ENCODE peak calls at places on chromosomes 16 and 17, in four cellular contexts. One of them, this sample, is unnamed.

GRCh38 chr17:30942311-30943079 is 20.8 kb downstream of the ADAP2 start:
- DNase-seq in upper lobe of right lung: no peak
- DNase-seq in skeletal muscle cell: no peak
- DNase-seq in fibroblast of lung: peak; percentile 53
- DNase-seq in this sample: no peak

GRCh38 chr17:75995385-75995925 is 5.2 kb upstream of the CDK3 start:
- DNase-seq in upper lobe of right lung: no peak
- DNase-seq in skeletal muscle cell: no peak
- DNase-seq in fibroblast of lung: no peak
- DNase-seq in this sample: no peak

GRCh38 chr17:77690271-77691161 is 268.0 kb upstream of the TNRC6C start:
- DNase-seq in upper lobe of right lung: peak; percentile 54
- DNase-seq in skeletal muscle cell: no peak
- DNase-seq in fibroblast of lung: no peak
- DNase-seq in this sample: no peak

GRCh38 chr17:5562661-5563360 is 21.5 kb downstream of the NLRP1 start:
- DNase-seq in upper lobe of right lung: no peak
- DNase-seq in skeletal muscle cell: no peak
- DNase-seq in fibroblast of lung: no peak
- DNase-seq in this sample: no peak

GRCh38 chr16:1309888-1310831 is 724 bp downstream of the UBE2I start:
- DNase-seq in upper lobe of right lung: peak; percentile 87
- DNase-seq in skeletal muscle cell: no peak
- DNase-seq in fibroblast of lung: peak; percentile 54
- DNase-seq in this sample: peak; percentile 65

GRCh38 chr17:27269201-27269600 is 24.7 kb upstream of the WSB1 start:
- DNase-seq in upper lobe of right lung: no peak
- DNase-seq in skeletal muscle cell: no peak
- DNase-seq in fibroblast of lung: no peak
- DNase-seq in this sample: no peak

GRCh38 chr16:67562526-67562917 is at the start of gene CTCF:
- DNase-seq in upper lobe of right lung: peak; percentile 95
- DNase-seq in skeletal muscle cell: no peak
- DNase-seq in fibroblast of lung: peak; percentile 71
- DNase-seq in this sample: peak; percentile 88

GRCh38 chr17:36856921-36857381 is 80.3 kb upstream of the LHX1 start:
- DNase-seq in upper lobe of right lung: no peak
- DNase-seq in skeletal muscle cell: no peak
- DNase-seq in fibroblast of lung: no peak
- DNase-seq in this sample: no peak

GRCh38 chr17:2591040-2591640 is 2.3 kb upstream of the PAFAH1B1 start:
- DNase-seq in upper lobe of right lung: no peak
- DNase-seq in skeletal muscle cell: no peak
- DNase-seq in fibroblast of lung: no peak
- DNase-seq in this sample: no peak

GRCh38 chr17:79593636-79594035 is 17.2 kb downstream of the RBFOX3 start:
- DNase-seq in upper lobe of right lung: no peak
- DNase-seq in skeletal muscle cell: no peak
- DNase-seq in fibroblast of lung: no peak
- DNase-seq in this sample: no peak

GRCh38 chr17:38464251-38464722 is 36.0 kb downstream of the ARHGAP23 start:
- DNase-seq in upper lobe of right lung: no peak
- DNase-seq in skeletal muscle cell: no peak
- DNase-seq in fibroblast of lung: peak; percentile 34
- DNase-seq in this sample: no peak

GRCh38 chr17:546456-546855 is 168.2 kb downstream of the VPS53 start:
- DNase-seq in upper lobe of right lung: no peak
- DNase-seq in skeletal muscle cell: no peak
- DNase-seq in fibroblast of lung: peak; percentile 54
- DNase-seq in this sample: no peak

GRCh38 chr16:87582221-87582965 is 19.9 kb upstream of the JPH3 start:
- DNase-seq in upper lobe of right lung: peak; percentile 64
- DNase-seq in skeletal muscle cell: peak; percentile 71
- DNase-seq in fibroblast of lung: peak; percentile 86
- DNase-seq in this sample: peak; percentile 21

GRCh38 chr17:21061971-21062526 is 19.2 kb upstream of the USP22 start:
- DNase-seq in upper lobe of right lung: no peak
- DNase-seq in skeletal muscle cell: no peak
- DNase-seq in fibroblast of lung: no peak
- DNase-seq in this sample: no peak

GRCh38 chr16:84115919-84116719 is 623 bp downstream of the MBTPS1 start:
- DNase-seq in upper lobe of right lung: no peak
- DNase-seq in skeletal muscle cell: no peak
- DNase-seq in fibroblast of lung: peak; percentile 56
- DNase-seq in this sample: peak; percentile 62

GRCh38 chr16:22091721-22092120 is 620 bp upstream of the VWA3A start:
- DNase-seq in upper lobe of right lung: no peak
- DNase-seq in skeletal muscle cell: no peak
- DNase-seq in fibroblast of lung: no peak
- DNase-seq in this sample: no peak

GRCh38 chr16:78628526-78628925 is 529.1 kb downstream of the WWOX start:
- DNase-seq in upper lobe of right lung: no peak
- DNase-seq in skeletal muscle cell: no peak
- DNase-seq in fibroblast of lung: peak; percentile 66
- DNase-seq in this sample: no peak

GRCh38 chr16:50368410-50369132 is at the start of gene BRD7:
- DNase-seq in upper lobe of right lung: peak; percentile 85
- DNase-seq in skeletal muscle cell: peak; percentile 6
- DNase-seq in fibroblast of lung: peak; percentile 48
- DNase-seq in this sample: peak; percentile 64

GRCh38 chr17:68433211-68433610 is 24.1 kb downstream of the WIPI1 start:
- DNase-seq in upper lobe of right lung: no peak
- DNase-seq in skeletal muscle cell: no peak
- DNase-seq in fibroblast of lung: no peak
- DNase-seq in this sample: no peak

GRCh38 chr16:9845661-9846361 is 336.4 kb downstream of the GRIN2A start:
- DNase-seq in upper lobe of right lung: no peak
- DNase-seq in skeletal muscle cell: no peak
- DNase-seq in fibroblast of lung: peak; percentile 75
- DNase-seq in this sample: no peak

GRCh38 chr17:68288375-68288774 is 2.6 kb downstream of the SLC16A6 start:
- DNase-seq in upper lobe of right lung: no peak
- DNase-seq in skeletal muscle cell: no peak
- DNase-seq in fibroblast of lung: no peak
- DNase-seq in this sample: no peak

GRCh38 chr17:54937018-54937417 is 31.4 kb downstream of the COX11 start:
- DNase-seq in upper lobe of right lung: no peak
- DNase-seq in skeletal muscle cell: no peak
- DNase-seq in fibroblast of lung: no peak
- DNase-seq in this sample: no peak

GRCh38 chr16:66419527-66419926 is 7.6 kb upstream of the BEAN1 start:
- DNase-seq in upper lobe of right lung: no peak
- DNase-seq in skeletal muscle cell: no peak
- DNase-seq in fibroblast of lung: no peak
- DNase-seq in this sample: no peak
- H3K4me3 ChIP-seq in upper lobe of right lung: no peak overlapping the region
- H3K4me3 ChIP-seq in skeletal muscle cell: no peak overlapping the region
- H3K4me3 ChIP-seq in fibroblast of lung: no peak overlapping the region
- H3K4me3 ChIP-seq in this sample: no peak overlapping the region

GRCh38 chr16:75580-76501 is 2.2 kb upstream of the MPG start:
- DNase-seq in upper lobe of right lung: peak; percentile 87
- DNase-seq in skeletal muscle cell: peak; percentile 71
- DNase-seq in fibroblast of lung: peak; percentile 79
- DNase-seq in this sample: peak; percentile 71
- H3K4me3 ChIP-seq in upper lobe of right lung: no peak overlapping the region
- H3K4me3 ChIP-seq in skeletal muscle cell: no peak overlapping the region
- H3K4me3 ChIP-seq in fibroblast of lung: no peak overlapping the region
- H3K4me3 ChIP-seq in this sample: no peak overlapping the region

GRCh38 chr17:33015716-33016346 is 24.2 kb downstream of the SPACA3 start:
- DNase-seq in upper lobe of right lung: no peak
- DNase-seq in skeletal muscle cell: no peak
- DNase-seq in fibroblast of lung: no peak
- DNase-seq in this sample: no peak
- H3K4me3 ChIP-seq in upper lobe of right lung: no peak overlapping the region
- H3K4me3 ChIP-seq in skeletal muscle cell: no peak overlapping the region
- H3K4me3 ChIP-seq in fibroblast of lung: no peak overlapping the region
- H3K4me3 ChIP-seq in this sample: no peak overlapping the region

GRCh38 chr16:3400446-3400778 is 392 bp downstream of the ZSCAN32 start:
- DNase-seq in upper lobe of right lung: no peak
- DNase-seq in skeletal muscle cell: no peak
- DNase-seq in fibroblast of lung: no peak
- DNase-seq in this sample: no peak
- H3K4me3 ChIP-seq in upper lobe of right lung: peak overlapping the region; percentile 96
- H3K4me3 ChIP-seq in skeletal muscle cell: peak overlapping the region; percentile 95
- H3K4me3 ChIP-seq in fibroblast of lung: peak overlapping the region; percentile 100
- H3K4me3 ChIP-seq in this sample: peak overlapping the region; percentile 70

GRCh38 chr17:50161911-50162288 is 3.9 kb upstream of the SGCA start:
- DNase-seq in upper lobe of right lung: no peak
- DNase-seq in skeletal muscle cell: no peak
- DNase-seq in fibroblast of lung: no peak
- DNase-seq in this sample: no peak
- H3K4me3 ChIP-seq in upper lobe of right lung: no peak overlapping the region
- H3K4me3 ChIP-seq in skeletal muscle cell: peak overlapping the region; percentile 66
- H3K4me3 ChIP-seq in fibroblast of lung: no peak overlapping the region
- H3K4me3 ChIP-seq in this sample: no peak overlapping the region

DNA sequence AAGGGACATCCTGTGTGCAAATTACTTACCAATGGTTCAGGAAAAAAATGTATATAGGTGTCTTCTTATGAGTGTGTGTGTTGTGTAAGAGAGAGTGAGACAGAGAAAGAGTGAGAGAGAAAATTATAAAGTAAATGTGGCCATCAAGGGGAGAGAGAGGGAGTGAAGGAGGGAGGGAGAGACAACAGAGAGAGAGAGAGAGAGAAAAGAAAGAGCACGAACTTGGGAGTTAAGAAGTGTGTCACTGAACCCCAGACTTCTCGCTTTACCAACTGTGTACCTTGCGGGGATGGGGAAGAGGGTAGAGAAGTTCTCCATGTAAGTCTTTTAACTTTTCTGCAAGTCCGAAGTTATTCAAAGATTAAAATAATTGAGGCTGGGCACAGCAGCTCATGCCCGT is 28.8 kb upstream of the ARL4D start:
- DNase-seq in upper lobe of right lung: no peak
- DNase-seq in skeletal muscle cell: no peak
- DNase-seq in fibroblast of lung: no peak
- DNase-seq in this sample: no peak
- H3K4me3 ChIP-seq in upper lobe of right lung: peak overlapping the region; percentile 59
- H3K4me3 ChIP-seq in skeletal muscle cell: no peak overlapping the region
- H3K4me3 ChIP-seq in fibroblast of lung: no peak overlapping the region
- H3K4me3 ChIP-seq in this sample: no peak overlapping the region

This sample was measured in transverse colon.